ENCODE peak calls at places on chromosomes 5 and 9, in five cellular contexts. N is NCI-H748 treated with DMSO at 0.1 percent for 48 hours; M is brain microvascular endothelial cell; B is HFFc6; K is CD8-positive, alpha-beta memory T cell. C is an unnamed sample.
A peak's percentile ranks its signal among the peaks of the same experiment; 100 is the strongest.

GRCh38 chr9:134502261-134503211 is 139.1 kb upstream of the COL5A1 start:
- DNase-seq in B (peak; percentile 97), M (peak; percentile 94), K (no peak), N (no peak), C (no peak)

GRCh38 chr5:442335-443238 is at the start of gene EXOC3:
- DNase-seq in N (peak; percentile 69), M (peak; percentile 31), K (peak; percentile 67), B (peak; percentile 26), C (peak; percentile 64)

GRCh38 chr9:109276469-109277440 is 44.1 kb downstream of the EPB41L4B start:
- DNase-seq in K (no peak), M (no peak), B (no peak), N (no peak), C (no peak)

GRCh38 chr9:134287591-134288518 is 38.4 kb upstream of the RXRA start:
- DNase-seq in M (no peak), N (no peak), K (no peak), B (no peak), C (no peak)

GRCh38 chr9:128419061-128419925 is 1.4 kb upstream of the CERCAM start:
- DNase-seq in K (no peak), B (no peak), N (no peak), M (no peak), C (no peak)

GRCh38 chr9:108081112-108081511 is 591.5 kb upstream of the KLF4 start:
- DNase-seq in M (no peak), N (no peak), K (no peak), B (no peak), C (no peak)

GRCh38 chr5:56369333-56369947 is 136.3 kb upstream of the ANKRD55 start:
- DNase-seq in K (no peak), M (no peak), B (no peak), N (no peak), C (no peak)

GRCh38 chr5:74556631-74557595 is 83.6 kb downstream of the ENC1 start:
- DNase-seq in K (no peak), B (peak; percentile 68), M (no peak), N (no peak), C (no peak)

C was measured in effector CD4-positive, alpha-beta T cell.